ENCODE peak calls at places on chromosomes 3 and 15, in eight cellular contexts. H is Peyer's patch, X is GM12878, A is upper lobe of left lung, S is IMR-90, N is testis, Q is prostate gland, I is uterus. Z is an unnamed sample.

GRCh38 chr3:146468234-146468931 is 978 bp downstream of the PLSCR2 start:
- DNase-seq in Q (peak), A (no peak), N (peak), S (peak), X (no peak), H (no peak), I (no peak), Z (no peak)

GRCh38 chr3:126621627-126622345 is 33.1 kb downstream of the TXNRD3 start:
- DNase-seq in I (no peak), Q (no peak), S (peak), H (no peak), X (no peak), A (no peak), N (no peak), Z (no peak)

GRCh38 chr3:5811051-5811450 is 623.5 kb downstream of the EDEM1 start:
- DNase-seq in S (no peak), Q (no peak), N (no peak), I (no peak), A (no peak), X (no peak), H (no peak), Z (no peak)

GRCh38 chr3:191329654-191330308 is 545 bp downstream of the UTS2B start:
- DNase-seq in N (peak), Q (peak), X (no peak), I (peak), S (peak), H (peak), A (peak), Z (peak)

GRCh38 chr15:98514034-98514622 is 134.2 kb upstream of the IGF1R start:
- DNase-seq in N (no peak), S (no peak), A (no peak), H (no peak), I (no peak), X (no peak), Q (no peak), Z (no peak)

GRCh38 chr15:36544518-36545383 is 34.7 kb upstream of the CDIN1 start:
- DNase-seq in S (no peak), A (no peak), I (no peak), N (no peak), X (no peak), Q (no peak), H (no peak), Z (no peak)

GRCh38 chr3:57158813-57159678 is 6.1 kb downstream of the IL17RD start:
- DNase-seq in N (no peak), A (no peak), H (no peak), X (no peak), Q (peak), I (no peak), S (no peak), Z (no peak)

GRCh38 chr3:49244589-49245205 is 32.3 kb downstream of the C3orf62 start:
- DNase-seq in N (no peak), X (no peak), H (peak), S (peak), A (no peak), I (no peak), Q (no peak), Z (no peak)

GRCh38 chr3:171168086-171168485 is 141.6 kb upstream of the SLC2A2 start:
- DNase-seq in Q (no peak), A (no peak), X (no peak), H (peak), N (no peak), S (peak), I (no peak), Z (no peak)

GRCh38 chr3:120344349-120344748 is 4.8 kb downstream of the LRRC58 start:
- DNase-seq in H (no peak), S (peak), N (no peak), I (no peak), Q (no peak), A (no peak), X (no peak), Z (no peak)

GRCh38 chr3:51670053-51670666 is 892 bp upstream of the TEX264 start:
- DNase-seq in H (no peak), I (no peak), S (no peak), X (no peak), A (no peak), Q (no peak), N (no peak), Z (no peak)

GRCh38 chr3:54900954-54901591 is 26.8 kb downstream of the LRTM1 start:
- DNase-seq in I (no peak), A (no peak), H (no peak), Q (no peak), N (no peak), S (peak), X (no peak), Z (no peak)

GRCh38 chr3:11323827-11324226 is 51.6 kb downstream of the ATG7 start:
- DNase-seq in N (no peak), S (peak), I (no peak), A (no peak), X (no peak), Q (no peak), H (no peak), Z (no peak)

GRCh38 chr15:73284073-73284472 is 84.7 kb downstream of the HCN4 start:
- DNase-seq in A (no peak), Q (no peak), N (no peak), I (no peak), X (no peak), H (no peak), S (peak), Z (no peak)

GRCh38 chr15:88635343-88635742 is 3.5 kb upstream of the ISG20 start:
- DNase-seq in S (no peak), N (no peak), Q (no peak), X (no peak), I (no peak), A (no peak), H (peak), Z (no peak)
- TF ChIP-seq POLR2A in S (no peak), N (no peak), Q (no peak), X (no peak), I (no peak), A (no peak), H (peak), Z (no peak)

DNA sequence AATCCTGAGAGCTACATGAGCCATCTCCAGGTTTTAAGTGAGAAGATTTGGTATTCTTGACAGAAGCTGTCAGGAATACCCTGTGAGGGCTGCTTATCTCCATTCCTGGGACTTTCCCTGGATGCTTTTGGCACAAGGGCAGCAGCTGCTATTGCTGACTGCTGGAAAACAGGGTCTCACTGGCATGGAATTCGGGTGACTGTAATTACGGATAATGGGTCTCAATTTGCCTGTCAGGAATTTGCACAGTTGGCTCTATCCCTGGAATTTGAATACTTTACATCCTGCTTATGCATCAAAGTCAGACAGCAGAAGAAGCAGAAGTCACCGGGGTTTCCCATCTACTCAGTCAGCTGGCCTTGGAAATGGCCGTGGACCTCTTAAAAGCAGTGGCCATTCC is 26.0 kb upstream of the AKAP13 start:
- DNase-seq in X (no peak), H (no peak), I (no peak), N (no peak), Q (no peak), S (peak), A (no peak), Z (no peak)
- H3K27ac ChIP-seq in X (no peak), H (no peak), I (no peak), N (no peak), Q (no peak), S (no peak), A (no peak), Z (no peak)

GRCh38 chr3:69013256-69014021 is at the start of gene EOGT:
- DNase-seq in H (peak), I (peak), A (peak), S (peak), N (peak), Q (peak), X (peak), Z (peak)
- TF ChIP-seq POLR2A in H (peak), I (peak), A (peak), S (peak), N (peak), Q (peak), X (peak), Z (no peak)

DNA sequence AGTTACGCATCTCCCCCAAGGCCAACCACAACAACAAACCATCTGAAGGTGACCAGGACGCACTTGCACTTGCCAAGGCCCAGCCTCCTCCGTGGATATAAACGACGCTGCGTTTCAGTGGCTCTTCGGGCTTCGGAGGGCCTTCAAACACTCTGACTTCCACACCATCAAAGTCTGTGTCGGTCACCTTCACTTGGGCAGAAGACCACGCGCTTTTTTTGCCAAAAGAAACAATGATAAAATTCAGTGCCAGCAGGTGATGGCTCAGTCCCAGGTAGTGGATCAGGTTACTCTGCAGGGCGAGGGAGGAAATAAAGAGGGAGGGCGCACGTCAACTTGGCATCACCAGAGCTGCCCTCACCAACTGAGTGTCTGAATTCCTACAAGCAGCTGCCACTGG is 63.0 kb downstream of the NCEH1 start:
- DNase-seq in H (no peak), N (no peak), Q (peak), S (no peak), X (no peak), A (no peak), I (no peak), Z (peak)
- H3K27ac ChIP-seq in H (no peak), N (no peak), Q (peak), S (no peak), X (no peak), A (no peak), I (no peak), Z (no peak)

GRCh38 chr3:179347383-179348194 is at the start of gene MFN1:
- DNase-seq in A (peak), I (peak), S (peak), Q (peak), X (peak), H (peak), N (peak), Z (peak)
- TF ChIP-seq POLR2A in A (peak), I (peak), S (peak), Q (peak), X (peak), H (peak), N (peak), Z (no peak)

Z was measured in stomach.